ENCODE peak calls at places on chromosomes 12 and 14, in six cellular contexts. C is DND-41, Q is HFF-Myc, Y is heart right ventricle, B is mesendoderm, R is aorta. A is an unnamed sample.

GRCh38 chr12:50536831-50537537 is 32.2 kb downstream of the DIP2B start:
- DNase-seq in C (no peak), Q (no peak), Y (no peak), B (no peak), R (no peak), A (no peak)

GRCh38 chr14:24483604-24484252 is 24.3 kb downstream of the CMA1 start:
- DNase-seq in C (no peak), Q (no peak), Y (no peak), B (peak; percentile 2), R (no peak), A (no peak)

GRCh38 chr12:90163975-90164374 is 455.3 kb upstream of the ATP2B1 start:
- DNase-seq in C (no peak), Q (no peak), Y (no peak), B (peak; percentile 6), R (no peak), A (no peak)

GRCh38 chr12:116620085-116620734 is 61.0 kb downstream of the MAP1LC3B2 start:
- DNase-seq in C (no peak), Q (no peak), Y (no peak), B (peak; percentile 89), R (peak; percentile 38), A (no peak)

GRCh38 chr14:22587247-22587646 is 1.8 kb downstream of the DAD1 start:
- DNase-seq in C (no peak), Q (no peak), Y (no peak), B (no peak), R (no peak), A (no peak)

GRCh38 chr14:101088395-101088667 is 184.8 kb upstream of the RTL1 start:
- DNase-seq in C (no peak), Q (no peak), Y (no peak), B (no peak), R (no peak), A (no peak)

GRCh38 chr12:43957732-43958131 is 121.9 kb downstream of the TMEM117 start:
- DNase-seq in C (peak; percentile 25), Q (peak; percentile 21), Y (peak; percentile 12), B (peak; percentile 57), R (no peak), A (peak; percentile 40)

GRCh38 chr14:26444745-26445144 is 153.1 kb downstream of the NOVA1 start:
- DNase-seq in C (peak; percentile 4), Q (no peak), Y (no peak), B (peak; percentile 48), R (no peak), A (peak; percentile 22)

GRCh38 chr14:61111145-61112130 is 130.4 kb downstream of the SLC38A6 start:
- DNase-seq in C (no peak), Q (no peak), Y (no peak), B (no peak), R (no peak), A (peak; percentile 58)

GRCh38 chr12:113914806-113915205 is 51.3 kb downstream of the RBM19 start:
- DNase-seq in C (no peak), Q (no peak), Y (no peak), B (no peak), R (no peak), A (no peak)

GRCh38 chr14:70714055-70714550 is 72.4 kb downstream of the TTC9 start:
- DNase-seq in C (peak; percentile 58), Q (peak; percentile 39), Y (peak; percentile 50), B (peak; percentile 75), R (no peak), A (peak; percentile 70)

GRCh38 chr14:78959674-78960264 is 789.6 kb downstream of the NRXN3 start:
- DNase-seq in C (peak; percentile 65), Q (peak; percentile 71), Y (peak; percentile 62), B (peak; percentile 71), R (peak; percentile 87), A (peak; percentile 63)

GRCh38 chr12:52307836-52308806 is 13.1 kb downstream of the KRT83 start:
- DNase-seq in C (no peak), Q (no peak), Y (peak; percentile 45), B (peak; percentile 77), R (peak; percentile 92), A (no peak)

GRCh38 chr12:50537538-50537919 is 32.7 kb downstream of the DIP2B start:
- DNase-seq in C (no peak), Q (no peak), Y (no peak), B (no peak), R (no peak), A (no peak)

GRCh38 chr14:70034257-70034656 is 154.5 kb downstream of the SLC8A3 start:
- DNase-seq in C (no peak), Q (no peak), Y (no peak), B (no peak), R (no peak), A (no peak)

GRCh38 chr12:3170423-3171194 is 93.4 kb downstream of the TSPAN9 start:
- DNase-seq in C (no peak), Q (peak; percentile 69), Y (no peak), B (no peak), R (peak; percentile 34), A (peak; percentile 85)

GRCh38 chr12:76024942-76025600 is 6.5 kb downstream of the PHLDA1 start:
- DNase-seq in C (no peak), Q (no peak), Y (no peak), B (no peak), R (no peak), A (peak; percentile 66)

GRCh38 chr14:44833376-44833775 is 128.4 kb downstream of the KLHL28 start:
- DNase-seq in C (no peak), Q (no peak), Y (no peak), B (no peak), R (no peak), A (no peak)

GRCh38 chr14:57982802-57983201 is 116.9 kb upstream of the SLC35F4 start:
- DNase-seq in C (peak; percentile 32), Q (no peak), Y (no peak), B (no peak), R (no peak), A (no peak)

DNA sequence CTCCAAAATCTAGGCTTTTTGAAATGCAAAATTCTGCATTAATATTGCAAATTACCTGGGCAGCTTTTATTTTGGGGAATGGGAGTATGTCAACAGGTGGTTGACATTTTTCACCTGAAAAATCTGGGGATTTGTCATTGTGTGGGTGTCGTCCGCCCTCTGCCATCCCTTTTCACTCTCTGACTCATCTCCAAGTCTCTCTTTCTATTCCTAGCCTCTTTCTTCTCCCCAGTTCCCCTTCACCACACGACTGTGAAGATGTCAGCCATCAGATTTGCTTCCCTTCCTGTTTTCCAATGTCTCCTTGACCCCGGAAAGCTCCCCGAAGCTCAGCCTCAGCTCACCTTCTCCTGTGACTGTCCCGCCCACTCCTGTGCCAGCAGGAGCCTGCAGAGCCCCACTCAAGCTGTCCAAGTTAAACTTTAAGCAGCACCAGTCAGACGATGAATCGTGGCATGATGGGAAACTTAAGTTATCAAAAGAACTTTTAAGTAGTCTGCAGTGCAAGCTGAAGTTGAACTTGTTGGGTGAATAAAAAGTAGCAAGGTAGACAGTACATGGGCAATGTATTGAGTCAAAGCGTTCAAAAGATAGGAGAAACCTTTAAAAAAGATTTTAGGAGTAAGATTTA is 590.2 kb downstream of the VRK1 start:
- DNase-seq in C (no peak), Q (no peak), Y (no peak), B (no peak), R (no peak), A (no peak)
- H3K4me3 ChIP-seq in C (no peak overlapping the region), Q (no peak overlapping the region), Y (no peak overlapping the region), B (no peak overlapping the region), R (no peak overlapping the region), A (no peak overlapping the region)

GRCh38 chr12:8698830-8699330 is 1.1 kb downstream of the RIMKLB start:
- DNase-seq in C (no peak), Q (no peak), Y (no peak), B (no peak), R (no peak), A (no peak)

GRCh38 chr12:8697476-8698131 is at the start of gene RIMKLB:
- DNase-seq in C (peak; percentile 84), Q (no peak), Y (peak; percentile 87), B (peak; percentile 92), R (peak; percentile 95), A (no peak)

GRCh38 chr12:8699714-8700113 is 1.9 kb downstream of the RIMKLB start:
- DNase-seq in C (no peak), Q (no peak), Y (no peak), B (peak; percentile 73), R (no peak), A (no peak)

GRCh38 chr12:8697120-8697475 is 693 bp upstream of the RIMKLB start:
- DNase-seq in C (no peak), Q (no peak), Y (peak; percentile 36), B (peak; percentile 81), R (no peak), A (no peak)

DNA sequence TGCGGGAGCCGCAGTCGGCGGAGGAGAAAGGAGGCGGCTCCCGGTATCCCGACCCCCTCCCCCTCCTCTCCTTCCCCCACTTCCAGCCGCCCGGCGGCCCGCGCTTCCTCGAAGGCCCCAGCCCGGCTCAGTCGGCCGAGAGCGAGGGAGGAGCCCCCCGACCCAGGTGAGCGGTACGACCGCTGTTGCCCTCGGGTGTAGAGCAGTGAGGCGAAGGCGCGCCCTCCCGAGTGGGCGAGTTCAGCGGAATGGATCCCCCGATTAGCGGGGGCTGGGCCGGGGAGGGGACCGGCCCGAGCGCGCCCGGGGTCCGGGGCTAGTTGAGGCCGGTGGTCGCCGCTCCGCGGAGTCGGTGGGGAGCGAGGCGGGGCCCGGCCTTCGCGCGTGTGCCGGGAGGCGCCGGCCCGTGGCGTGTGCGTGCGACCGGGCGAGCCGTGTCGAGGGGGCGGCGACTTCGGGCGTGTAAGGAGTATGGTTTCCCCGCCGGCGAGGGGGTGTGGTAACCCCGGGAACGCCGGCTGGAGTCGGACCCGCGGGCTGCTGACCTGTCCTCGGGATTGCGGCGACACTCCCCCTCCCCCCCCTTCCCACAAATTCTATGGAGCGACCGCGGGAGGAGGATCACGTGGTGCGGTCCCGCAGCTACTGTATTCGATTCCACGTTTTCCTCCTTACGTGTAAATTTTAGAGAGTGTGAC is 490 bp downstream of the RIMKLB start:
- DNase-seq in C (no peak), Q (no peak), Y (peak; percentile 58), B (peak; percentile 81), R (peak; percentile 92), A (no peak)
- H3K4me3 ChIP-seq in C (peak overlapping the region; percentile 90), Q (peak overlapping the region; percentile 71), Y (peak overlapping the region; percentile 95), B (peak overlapping the region; percentile 87), R (peak overlapping the region; percentile 83), A (peak overlapping the region; percentile 89)

GRCh38 chr14:53714495-53715389 is 241.9 kb downstream of the BMP4 start:
- DNase-seq in C (no peak), Q (no peak), Y (no peak), B (no peak), R (no peak), A (no peak)
- H3K4me3 ChIP-seq in C (no peak overlapping the region), Q (no peak overlapping the region), Y (peak overlapping the region; percentile 5), B (no peak overlapping the region), R (peak overlapping the region; percentile 54), A (no peak overlapping the region)

GRCh38 chr12:91179315-91179714 is 3.3 kb downstream of the DCN start:
- DNase-seq in C (no peak), Q (no peak), Y (no peak), B (no peak), R (no peak), A (no peak)

GRCh38 chr12:91178801-91179200 is 3.8 kb downstream of the DCN start:
- DNase-seq in C (no peak), Q (no peak), Y (no peak), B (no peak), R (no peak), A (no peak)

GRCh38 chr12:91180162-91180561 is 2.5 kb downstream of the DCN start:
- DNase-seq in C (no peak), Q (no peak), Y (no peak), B (no peak), R (no peak), A (no peak)

GRCh38 chr12:91178139-91178561 is 4.5 kb downstream of the DCN start:
- DNase-seq in C (no peak), Q (no peak), Y (no peak), B (peak; percentile 15), R (no peak), A (no peak)

GRCh38 chr12:91177380-91177779 is 5.2 kb downstream of the DCN start:
- DNase-seq in C (no peak), Q (no peak), Y (no peak), B (no peak), R (no peak), A (no peak)
- H3K4me3 ChIP-seq in C (no peak overlapping the region), Q (no peak overlapping the region), Y (peak overlapping the region; percentile 46), B (no peak overlapping the region), R (no peak overlapping the region), A (no peak overlapping the region)